ENCODE peak calls at places on chromosomes 12 and 14, in eight cellular contexts. T is GM12878, Q is endothelial cell of umbilical vein, R is HepG2, G is GM23338, S is H1, F is K562, L is HCT116. A is an unnamed sample.
A peak's percentile ranks its signal among the peaks of the same experiment; 100 is the strongest.

GRCh38 chr12:93089805-93090569 is 160.9 kb upstream of the EEA1 start:
- DNase-seq in F (peak; percentile 48), T (no peak), G (no peak), Q (peak; percentile 92), L (peak; percentile 89), S (no peak), R (no peak), A (no peak)

GRCh38 chr14:75202671-75203070 is 26.3 kb upstream of the TMED10 start:
- DNase-seq in Q (no peak), S (no peak), F (no peak), T (no peak), G (no peak), L (no peak), R (no peak), A (no peak)

GRCh38 chr12:15273896-15274295 is 48.4 kb upstream of the PTPRO start:
- DNase-seq in T (no peak), G (no peak), R (no peak), L (no peak), S (no peak), F (no peak), Q (no peak), A (no peak)

GRCh38 chr12:126210448-126210847 is 1145.2 kb downstream of the AACS start:
- DNase-seq in Q (no peak), S (no peak), L (no peak), R (no peak), G (no peak), T (no peak), F (no peak), A (no peak)

GRCh38 chr12:116552750-116553383 is 6.3 kb upstream of the MAP1LC3B2 start:
- DNase-seq in S (no peak), R (no peak), F (no peak), Q (no peak), L (no peak), T (no peak), G (no peak), A (no peak)

GRCh38 chr12:9936597-9936996 is 4.4 kb upstream of the CLEC2A start:
- DNase-seq in T (no peak), S (no peak), L (no peak), R (no peak), Q (no peak), G (no peak), F (no peak), A (no peak)

GRCh38 chr12:75704208-75704607 is 192.8 kb upstream of the KRR1 start:
- DNase-seq in R (no peak), G (no peak), Q (peak; percentile 44), S (no peak), F (no peak), T (no peak), L (peak; percentile 58), A (no peak)

GRCh38 chr14:104650057-104650980 is 39.1 kb upstream of the INF2 start:
- DNase-seq in F (peak; percentile 85), T (no peak), G (peak; percentile 91), S (peak; percentile 99), R (peak; percentile 37), L (no peak), Q (peak; percentile 66), A (no peak)

GRCh38 chr12:29350080-29350479 is 30.9 kb downstream of the ERGIC2 start:
- DNase-seq in S (no peak), T (no peak), Q (peak; percentile 10), F (no peak), G (no peak), R (peak; percentile 6), L (no peak), A (peak; percentile 66)

GRCh38 chr12:113823816-113824215 is 142.3 kb downstream of the RBM19 start:
- DNase-seq in F (no peak), L (no peak), S (no peak), Q (no peak), T (no peak), R (no peak), G (no peak), A (no peak)

DNA sequence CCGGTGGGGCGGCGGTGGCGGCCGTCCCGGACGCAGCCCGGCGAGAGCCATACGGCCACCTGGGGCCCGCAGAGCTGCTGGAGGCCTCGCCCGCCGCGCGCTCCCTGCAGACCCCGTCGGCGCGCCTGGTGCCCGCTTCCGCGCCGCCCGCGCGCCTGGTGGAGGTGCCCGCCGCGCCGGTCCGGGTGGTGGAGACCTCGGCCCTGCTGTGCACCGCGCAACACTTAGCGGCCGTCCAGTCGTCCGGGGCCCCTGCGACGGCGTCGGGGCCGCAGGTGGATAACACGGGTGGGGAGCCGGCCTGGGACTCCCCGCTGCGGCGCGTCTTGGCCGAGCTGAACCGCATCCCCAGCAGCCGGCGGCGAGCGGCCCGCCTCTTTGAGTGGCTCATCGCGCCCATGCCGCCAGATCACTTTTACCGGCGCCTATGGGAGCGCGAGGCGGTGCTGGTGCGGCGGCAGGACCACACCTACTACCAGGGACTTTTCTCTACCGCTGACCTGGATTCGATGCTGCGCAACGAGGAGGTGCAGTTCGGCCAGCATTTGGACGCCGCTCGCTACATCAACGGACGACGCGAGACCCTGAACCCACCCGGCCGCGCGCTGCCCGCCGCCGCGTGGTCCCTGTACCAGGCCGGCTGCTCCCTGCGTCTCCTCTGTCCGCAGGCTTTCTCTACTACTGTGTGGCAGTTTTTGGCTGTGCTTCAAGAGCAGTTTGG is 683 bp downstream of the RIOX1 start:
- DNase-seq in G (peak; percentile 68), S (peak; percentile 72), R (peak; percentile 54), F (peak; percentile 76), Q (peak; percentile 71), L (no peak), T (no peak), A (no peak)
- TF ChIP-seq POLR2AphosphoS5 in G (peak; percentile 16), S (no peak), R (no peak), F (no peak), Q (no peak), L (no peak), T (no peak), A (no peak)

DNA sequence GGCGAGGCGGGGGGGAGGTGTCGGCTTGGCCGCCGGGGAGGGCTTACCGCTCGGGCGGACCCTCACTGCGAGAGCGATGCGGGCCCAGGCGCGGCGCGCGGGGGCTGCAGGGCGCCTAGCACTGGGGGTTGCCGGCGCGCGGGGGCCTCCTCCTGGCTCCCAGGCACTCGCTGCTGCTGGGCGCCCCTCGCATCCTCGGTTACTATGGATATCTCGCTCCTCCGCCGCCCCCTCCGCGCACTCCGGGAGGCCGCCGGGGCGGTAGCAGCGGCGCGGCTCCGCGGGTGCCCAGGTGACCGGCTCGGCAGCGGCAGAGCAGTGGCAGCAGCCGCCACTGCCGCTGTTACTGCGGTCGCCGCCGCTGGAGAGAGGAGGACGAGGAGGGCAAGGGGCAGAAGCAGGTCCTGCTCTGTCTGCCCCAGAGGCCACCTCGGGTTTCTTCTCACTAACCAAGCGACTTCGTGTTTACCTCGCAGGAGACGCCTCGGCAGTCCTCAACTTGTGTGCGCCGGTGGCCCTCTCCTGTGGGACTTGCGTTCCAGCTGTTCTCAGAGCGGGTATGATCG is 250.1 kb downstream of the APAF1 start:
- DNase-seq in S (peak; percentile 78), G (peak; percentile 69), R (no peak), T (no peak), Q (no peak), F (no peak), L (no peak), A (no peak)
- H3K4me3 ChIP-seq in S (peak overlapping the region; percentile 50), G (peak overlapping the region; percentile 63), R (no peak overlapping the region), T (no peak overlapping the region), Q (no peak overlapping the region), F (no peak overlapping the region), L (no peak overlapping the region), A (peak overlapping the region; percentile 59)

DNA sequence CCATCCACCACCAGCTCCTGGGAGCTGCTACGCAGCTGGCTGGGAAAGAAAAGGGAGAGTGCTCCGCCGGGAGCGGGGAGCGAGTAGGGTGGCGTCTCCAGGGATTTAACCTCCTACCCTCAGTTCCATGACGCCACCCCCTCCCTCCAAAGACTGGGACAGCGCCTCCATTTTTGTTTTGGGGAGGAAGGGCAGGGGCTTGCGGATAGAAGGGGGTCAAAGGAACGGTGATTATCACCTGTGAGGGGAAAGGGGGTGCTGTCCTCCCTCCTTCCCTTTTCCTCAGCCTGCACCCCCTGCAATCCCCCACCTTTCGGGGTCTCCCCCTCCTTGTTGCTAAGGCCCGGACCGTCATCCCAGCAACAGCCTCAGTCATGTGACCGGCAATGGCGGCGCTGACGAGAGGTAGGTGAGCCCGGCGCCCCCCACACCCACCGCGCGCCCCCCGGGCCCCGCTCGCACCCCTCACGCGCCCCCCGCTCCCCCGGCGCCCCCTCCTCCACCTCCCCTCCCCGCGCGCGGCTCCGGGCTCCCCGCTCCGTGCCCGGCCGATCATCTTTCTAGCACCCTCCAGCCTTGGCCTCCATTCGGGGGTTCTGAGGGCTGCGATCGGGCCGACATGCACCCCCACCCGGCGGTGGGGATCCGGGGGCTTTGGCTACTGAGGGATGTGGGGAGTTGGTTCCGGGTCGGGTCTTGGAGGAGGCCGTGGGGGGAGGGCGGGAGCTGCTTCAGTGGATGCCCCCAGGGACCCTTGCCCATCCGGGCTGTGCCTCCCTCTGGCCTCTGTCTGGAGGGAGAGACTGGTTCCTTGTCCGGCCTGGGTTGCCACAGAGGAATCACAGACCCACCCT is at the start of gene DTX3:
- DNase-seq in R (no peak), G (peak; percentile 70), S (peak; percentile 70), T (no peak), Q (peak; percentile 18), F (no peak), L (no peak), A (no peak)
- TF ChIP-seq EZH2 in R (no peak), G (no peak), S (no peak), T (no peak), Q (peak; percentile 27), F (no peak), L (no peak), A (no peak)

GRCh38 chr12:50102186-50102585 is 1.6 kb upstream of the GPD1 start:
- DNase-seq in Q (no peak), L (no peak), S (no peak), F (no peak), R (no peak), T (no peak), G (no peak), A (no peak)

GRCh38 chr12:50101663-50102062 is 2.1 kb upstream of the GPD1 start:
- DNase-seq in L (peak; percentile 27), Q (peak; percentile 22), S (no peak), G (peak; percentile 91), T (no peak), F (peak; percentile 31), R (peak; percentile 55), A (no peak)

GRCh38 chr12:50103767-50104321 is at the start of gene GPD1:
- DNase-seq in Q (no peak), S (peak; percentile 67), F (peak; percentile 84), T (no peak), R (peak; percentile 67), L (peak; percentile 16), G (peak; percentile 73), A (no peak)

GRCh38 chr12:50103351-50103750 is 457 bp upstream of the GPD1 start:
- DNase-seq in R (no peak), L (no peak), F (no peak), S (no peak), T (no peak), G (no peak), Q (no peak), A (no peak)

DNA sequence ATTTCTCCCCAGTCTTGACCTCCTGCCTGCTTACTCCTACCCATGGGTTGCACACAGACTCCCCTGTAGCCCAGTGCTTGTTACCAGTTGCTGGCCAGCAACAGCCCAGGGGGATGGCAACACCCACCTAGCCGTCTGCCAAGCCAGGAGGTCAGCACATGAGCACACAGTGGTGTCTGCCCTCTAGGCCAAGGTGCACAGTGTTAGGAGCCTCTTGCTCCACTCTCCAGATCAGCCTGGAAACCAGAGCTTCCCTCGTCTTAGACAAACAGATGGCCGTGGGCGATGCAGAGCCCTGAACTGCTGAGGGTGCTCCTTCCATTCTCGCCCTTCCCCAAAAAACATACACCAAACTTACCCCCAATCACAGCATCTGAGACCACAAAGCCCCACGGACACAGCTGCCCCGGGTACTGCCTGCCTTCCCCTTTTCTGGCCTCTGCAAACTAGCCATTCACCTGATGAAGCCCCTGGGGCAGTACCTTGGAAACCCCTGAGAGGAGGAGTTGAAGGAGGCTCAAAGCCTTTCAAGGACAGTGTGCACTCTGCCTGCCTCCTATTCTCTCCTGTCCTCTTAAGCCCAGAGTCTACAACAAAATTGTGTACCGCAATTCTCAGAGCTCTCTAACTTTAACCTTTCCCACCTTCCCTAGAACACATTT is 1.0 kb upstream of the GPD1 start:
- DNase-seq in R (no peak), T (no peak), L (no peak), F (no peak), S (no peak), G (peak; percentile 30), Q (no peak), A (no peak)
- TF ChIP-seq POLR2AphosphoS5 in R (no peak), T (no peak), L (no peak), F (no peak), S (peak; percentile 31), G (no peak), Q (no peak), A (no peak)